ENCODE peak calls at places on chromosomes 12 and 14, in five cellular contexts. One of them, this sample, is unnamed.

GRCh38 chr12:131764738-131765137 is 53.8 kb downstream of the SFSWAP start:
- DNase-seq in fibroblast of mammary gland: no peak
- DNase-seq in CD8-positive, alpha-beta T cell: no peak
- DNase-seq in GM23338: no peak
- DNase-seq in A549: no peak
- DNase-seq in this sample: no peak

GRCh38 chr12:62977419-62977818 is 42.5 kb upstream of the PPM1H start:
- DNase-seq in fibroblast of mammary gland: peak
- DNase-seq in CD8-positive, alpha-beta T cell: no peak
- DNase-seq in GM23338: no peak
- DNase-seq in A549: no peak
- DNase-seq in this sample: peak

GRCh38 chr12:114945351-114945750 is 261.4 kb upstream of the TBX3 start:
- DNase-seq in fibroblast of mammary gland: peak
- DNase-seq in CD8-positive, alpha-beta T cell: no peak
- DNase-seq in GM23338: no peak
- DNase-seq in A549: no peak
- DNase-seq in this sample: no peak

GRCh38 chr12:42873401-42873800 is 283.9 kb upstream of the PRICKLE1 start:
- DNase-seq in fibroblast of mammary gland: peak
- DNase-seq in CD8-positive, alpha-beta T cell: no peak
- DNase-seq in GM23338: no peak
- DNase-seq in A549: no peak
- DNase-seq in this sample: no peak

GRCh38 chr12:88646824-88647223 is 66.6 kb upstream of the KITLG start:
- DNase-seq in fibroblast of mammary gland: no peak
- DNase-seq in CD8-positive, alpha-beta T cell: no peak
- DNase-seq in GM23338: no peak
- DNase-seq in A549: no peak
- DNase-seq in this sample: no peak

GRCh38 chr14:21346532-21347135 is 37.2 kb downstream of the SUPT16H start:
- DNase-seq in fibroblast of mammary gland: peak
- DNase-seq in CD8-positive, alpha-beta T cell: no peak
- DNase-seq in GM23338: no peak
- DNase-seq in A549: no peak
- DNase-seq in this sample: peak

GRCh38 chr14:41663478-41663845 is 56.8 kb downstream of the LRFN5 start:
- DNase-seq in fibroblast of mammary gland: peak
- DNase-seq in CD8-positive, alpha-beta T cell: no peak
- DNase-seq in GM23338: no peak
- DNase-seq in A549: no peak
- DNase-seq in this sample: no peak

GRCh38 chr14:91555531-91555930 is 45.4 kb upstream of the PPP4R3A start:
- DNase-seq in fibroblast of mammary gland: no peak
- DNase-seq in CD8-positive, alpha-beta T cell: no peak
- DNase-seq in GM23338: no peak
- DNase-seq in A549: no peak
- DNase-seq in this sample: no peak

GRCh38 chr14:94120667-94121335 is 8.6 kb downstream of the IFI27L2 start:
- DNase-seq in fibroblast of mammary gland: peak
- DNase-seq in CD8-positive, alpha-beta T cell: no peak
- DNase-seq in GM23338: no peak
- DNase-seq in A549: no peak
- DNase-seq in this sample: peak

GRCh38 chr12:70249903-70250302 is 6.7 kb downstream of the CNOT2 start:
- DNase-seq in fibroblast of mammary gland: no peak
- DNase-seq in CD8-positive, alpha-beta T cell: no peak
- DNase-seq in GM23338: no peak
- DNase-seq in A549: no peak
- DNase-seq in this sample: no peak

GRCh38 chr14:89787525-89787924 is 167.0 kb downstream of the EFCAB11 start:
- DNase-seq in fibroblast of mammary gland: peak
- DNase-seq in CD8-positive, alpha-beta T cell: no peak
- DNase-seq in GM23338: no peak
- DNase-seq in A549: no peak
- DNase-seq in this sample: peak

GRCh38 chr12:83971781-83972180 is 940.8 kb downstream of the SLC6A15 start:
- DNase-seq in fibroblast of mammary gland: peak
- DNase-seq in CD8-positive, alpha-beta T cell: no peak
- DNase-seq in GM23338: no peak
- DNase-seq in A549: no peak
- DNase-seq in this sample: no peak

GRCh38 chr14:105117257-105117646 is 51.3 kb downstream of the JAG2 start:
- DNase-seq in fibroblast of mammary gland: no peak
- DNase-seq in CD8-positive, alpha-beta T cell: no peak
- DNase-seq in GM23338: no peak
- DNase-seq in A549: no peak
- DNase-seq in this sample: no peak

GRCh38 chr12:124497658-124498057 is 69.8 kb downstream of the NCOR2 start:
- DNase-seq in fibroblast of mammary gland: peak
- DNase-seq in CD8-positive, alpha-beta T cell: no peak
- DNase-seq in GM23338: no peak
- DNase-seq in A549: no peak
- DNase-seq in this sample: peak

GRCh38 chr14:23569443-23570151 is 2.0 kb upstream of the AP1G2 start:
- DNase-seq in fibroblast of mammary gland: no peak
- DNase-seq in CD8-positive, alpha-beta T cell: no peak
- DNase-seq in GM23338: peak
- DNase-seq in A549: no peak
- DNase-seq in this sample: peak

GRCh38 chr14:73168274-73168673 is 32.0 kb downstream of the PSEN1 start:
- DNase-seq in fibroblast of mammary gland: no peak
- DNase-seq in CD8-positive, alpha-beta T cell: no peak
- DNase-seq in GM23338: no peak
- DNase-seq in A549: no peak
- DNase-seq in this sample: no peak

GRCh38 chr12:124764451-124764850 is 99.2 kb downstream of the SCARB1 start:
- DNase-seq in fibroblast of mammary gland: peak
- DNase-seq in CD8-positive, alpha-beta T cell: no peak
- DNase-seq in GM23338: peak
- DNase-seq in A549: no peak
- DNase-seq in this sample: peak

GRCh38 chr14:77032854-77033621 is 4.5 kb upstream of the IRF2BPL start:
- DNase-seq in fibroblast of mammary gland: peak
- DNase-seq in CD8-positive, alpha-beta T cell: peak
- DNase-seq in GM23338: peak
- DNase-seq in A549: peak
- DNase-seq in this sample: peak

GRCh38 chr12:59069481-59069880 is 149.2 kb upstream of the LRIG3 start:
- DNase-seq in fibroblast of mammary gland: no peak
- DNase-seq in CD8-positive, alpha-beta T cell: no peak
- DNase-seq in GM23338: no peak
- DNase-seq in A549: no peak
- DNase-seq in this sample: no peak

GRCh38 chr12:1184402-1184801 is 193.4 kb downstream of the ERC1 start:
- DNase-seq in fibroblast of mammary gland: no peak
- DNase-seq in CD8-positive, alpha-beta T cell: no peak
- DNase-seq in GM23338: no peak
- DNase-seq in A549: no peak
- DNase-seq in this sample: peak

GRCh38 chr12:113189361-113189760 is 3.8 kb downstream of the RITA1 start:
- DNase-seq in fibroblast of mammary gland: no peak
- DNase-seq in CD8-positive, alpha-beta T cell: no peak
- DNase-seq in GM23338: no peak
- DNase-seq in A549: no peak
- DNase-seq in this sample: no peak

GRCh38 chr12:38921025-38921677 is 15.8 kb upstream of the CPNE8 start:
- DNase-seq in fibroblast of mammary gland: peak
- DNase-seq in CD8-positive, alpha-beta T cell: no peak
- DNase-seq in GM23338: peak
- DNase-seq in A549: peak
- DNase-seq in this sample: peak
- TF ChIP-seq CTCF in fibroblast of mammary gland: peak
- TF ChIP-seq CTCF in CD8-positive, alpha-beta T cell: no peak
- TF ChIP-seq CTCF in GM23338: peak
- TF ChIP-seq CTCF in A549: peak
- TF ChIP-seq CTCF in this sample: peak

GRCh38 chr14:67883717-67884116 is 64.1 kb downstream of the RAD51B start:
- DNase-seq in fibroblast of mammary gland: peak
- DNase-seq in CD8-positive, alpha-beta T cell: no peak
- DNase-seq in GM23338: no peak
- DNase-seq in A549: peak
- DNase-seq in this sample: peak
- TF ChIP-seq CTCF in fibroblast of mammary gland: peak
- TF ChIP-seq CTCF in CD8-positive, alpha-beta T cell: no peak
- TF ChIP-seq CTCF in GM23338: peak
- TF ChIP-seq CTCF in A549: peak
- TF ChIP-seq CTCF in this sample: peak

DNA sequence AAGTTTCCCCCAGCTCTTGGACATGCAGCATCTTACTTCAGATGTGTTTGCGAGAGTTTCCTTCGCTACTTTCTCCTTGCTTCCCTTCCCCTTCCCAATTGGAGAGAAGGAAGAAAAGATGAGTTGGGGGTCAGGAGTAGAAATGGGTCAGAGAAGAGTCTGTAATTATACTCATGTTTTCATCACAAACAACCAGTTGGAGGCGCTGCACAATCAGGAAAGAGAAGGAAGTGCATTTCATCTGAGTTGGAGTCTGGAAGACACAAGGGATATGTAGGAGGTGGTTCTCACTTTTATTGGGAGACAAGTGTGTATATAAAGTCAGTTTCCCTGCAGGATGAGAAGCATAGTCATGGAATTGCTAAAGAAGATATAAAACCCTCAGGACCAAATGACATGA is 31.3 kb upstream of the VSX2 start:
- DNase-seq in fibroblast of mammary gland: peak
- DNase-seq in CD8-positive, alpha-beta T cell: no peak
- DNase-seq in GM23338: peak
- DNase-seq in A549: no peak
- DNase-seq in this sample: no peak
- TF ChIP-seq CTCF in fibroblast of mammary gland: peak
- TF ChIP-seq CTCF in CD8-positive, alpha-beta T cell: no peak
- TF ChIP-seq CTCF in GM23338: peak
- TF ChIP-seq CTCF in A549: no peak
- TF ChIP-seq CTCF in this sample: peak

DNA sequence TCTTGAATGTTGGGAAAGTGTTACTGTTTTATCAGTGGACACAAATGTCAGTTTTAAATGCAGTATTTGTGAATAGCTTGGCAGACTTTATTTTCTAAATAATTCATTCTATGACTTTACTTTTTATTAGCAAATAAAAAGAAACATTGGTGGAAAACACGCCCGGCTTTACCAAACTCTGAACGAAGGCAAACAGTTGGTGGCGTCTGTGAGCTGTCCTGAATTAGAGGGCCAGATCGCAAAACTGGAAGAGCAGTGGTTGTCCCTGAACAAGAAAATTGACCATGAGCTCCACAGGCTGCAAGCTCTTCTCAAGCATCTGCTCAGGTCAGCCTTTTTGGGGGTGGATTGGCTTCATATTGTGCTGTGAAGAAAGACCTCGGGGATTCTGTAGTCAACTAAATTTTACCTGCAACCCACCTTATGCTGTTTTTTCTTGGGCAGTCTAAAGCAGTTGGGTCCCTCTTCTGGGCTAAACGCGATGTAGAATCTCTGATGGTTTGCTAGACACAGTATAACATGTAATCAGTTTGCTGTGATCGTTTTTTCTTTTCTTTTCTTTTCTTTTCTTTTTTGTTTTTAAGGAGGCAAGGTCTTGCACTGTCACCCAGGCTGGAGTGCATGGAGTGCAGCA is 156.4 kb downstream of the ESR2 start:
- DNase-seq in fibroblast of mammary gland: peak
- DNase-seq in CD8-positive, alpha-beta T cell: no peak
- DNase-seq in GM23338: peak
- DNase-seq in A549: no peak
- DNase-seq in this sample: peak
- TF ChIP-seq CTCF in fibroblast of mammary gland: peak
- TF ChIP-seq CTCF in CD8-positive, alpha-beta T cell: no peak
- TF ChIP-seq CTCF in GM23338: peak
- TF ChIP-seq CTCF in A549: no peak
- TF ChIP-seq CTCF in this sample: peak

GRCh38 chr14:50828738-50829471 is 2.1 kb downstream of the NIN start:
- DNase-seq in fibroblast of mammary gland: no peak
- DNase-seq in CD8-positive, alpha-beta T cell: no peak
- DNase-seq in GM23338: no peak
- DNase-seq in A549: no peak
- DNase-seq in this sample: no peak
- TF ChIP-seq CTCF in fibroblast of mammary gland: peak
- TF ChIP-seq CTCF in CD8-positive, alpha-beta T cell: no peak
- TF ChIP-seq CTCF in GM23338: no peak
- TF ChIP-seq CTCF in A549: no peak
- TF ChIP-seq CTCF in this sample: no peak

DNA sequence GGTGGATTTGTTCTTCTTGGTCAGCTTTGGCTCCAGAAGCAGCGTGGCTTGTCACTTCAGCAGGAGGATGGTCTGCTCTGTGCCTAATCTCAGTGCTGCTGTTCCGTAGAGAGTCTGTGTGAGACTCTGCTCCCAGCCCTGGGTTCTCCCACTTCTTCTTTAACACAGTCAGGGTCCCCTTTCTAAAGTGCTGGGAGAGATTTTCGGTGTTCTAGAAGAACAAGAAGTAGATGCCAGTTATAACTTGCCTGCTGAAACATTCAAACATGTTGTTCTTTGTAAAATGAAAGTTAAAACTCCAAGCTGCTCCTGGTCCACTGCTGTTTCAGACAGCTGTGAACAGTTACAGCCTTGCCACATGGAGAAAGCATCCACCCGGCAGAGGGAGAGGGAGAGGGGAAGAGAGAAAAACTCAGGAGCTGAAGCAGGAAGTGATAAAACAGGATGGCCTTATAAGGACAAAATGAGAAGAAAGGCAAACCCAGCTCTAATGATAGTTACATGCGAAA is 55.2 kb upstream of the CERS5 start:
- DNase-seq in fibroblast of mammary gland: peak
- DNase-seq in CD8-positive, alpha-beta T cell: no peak
- DNase-seq in GM23338: peak
- DNase-seq in A549: no peak
- DNase-seq in this sample: peak
- TF ChIP-seq CTCF in fibroblast of mammary gland: peak
- TF ChIP-seq CTCF in CD8-positive, alpha-beta T cell: no peak
- TF ChIP-seq CTCF in GM23338: no peak
- TF ChIP-seq CTCF in A549: no peak
- TF ChIP-seq CTCF in this sample: peak